ENCODE peak calls at places on chromosome 6, in seven cellular contexts. F, L, P, Q, E, U and I are unnamed samples.

GRCh38 chr6:17458971-17459370 is 65.6 kb downstream of the CAP2 start:
- DNase-seq in U (no peak), P (no peak), F (no peak), L (no peak), Q (no peak), E (no peak), I (no peak)

GRCh38 chr6:121666809-121667208 is 231.4 kb downstream of the GJA1 start:
- DNase-seq in P (no peak), U (no peak), Q (no peak), F (no peak), L (peak), E (peak), I (no peak)

GRCh38 chr6:27593200-27593818 is 120.4 kb upstream of the ZNF184 start:
- DNase-seq in Q (no peak), L (no peak), U (no peak), P (no peak), E (no peak), F (no peak), I (no peak)

GRCh38 chr6:130885392-130886192 is 58.4 kb downstream of the SMLR1 start:
- DNase-seq in E (peak), Q (peak), F (peak), L (peak), U (no peak), P (peak), I (peak)

GRCh38 chr6:124297507-124297906 is 493.8 kb downstream of the NKAIN2 start:
- DNase-seq in E (no peak), P (no peak), L (no peak), U (no peak), F (no peak), Q (no peak), I (no peak)

GRCh38 chr6:36204068-36204753 is 7.7 kb downstream of the BRPF3 start:
- DNase-seq in E (no peak), F (no peak), U (no peak), L (no peak), Q (peak), P (no peak), I (no peak)

GRCh38 chr6:28220164-28221133 is 4.6 kb upstream of the ZSCAN9 start:
- DNase-seq in F (no peak), L (no peak), P (no peak), E (no peak), U (no peak), Q (no peak), I (no peak)

GRCh38 chr6:156279306-156279969 is 497.7 kb upstream of the ARID1B start:
- DNase-seq in F (no peak), L (no peak), U (no peak), E (no peak), Q (peak), P (no peak), I (no peak)

GRCh38 chr6:29651413-29652197 is 5.3 kb upstream of the MOG start:
- DNase-seq in F (peak), E (peak), L (peak), P (peak), Q (no peak), U (no peak), I (no peak)

GRCh38 chr6:44456070-44456965 is 68.8 kb downstream of the CDC5L start:
- DNase-seq in E (peak), P (peak), F (peak), L (peak), U (no peak), Q (no peak), I (no peak)

GRCh38 chr6:170102038-170102437 is 188.8 kb downstream of the DLL1 start:
- DNase-seq in L (no peak), Q (no peak), F (no peak), U (no peak), P (no peak), E (no peak), I (no peak)

GRCh38 chr6:131954775-131955107 is 3.6 kb upstream of the CCN2 start:
- DNase-seq in F (peak), U (no peak), L (peak), Q (no peak), P (no peak), E (no peak), I (no peak)

GRCh38 chr6:46204880-46205650 is 34.3 kb upstream of the ENPP5 start:
- DNase-seq in E (no peak), Q (no peak), F (no peak), P (no peak), L (no peak), U (no peak), I (no peak)

DNA sequence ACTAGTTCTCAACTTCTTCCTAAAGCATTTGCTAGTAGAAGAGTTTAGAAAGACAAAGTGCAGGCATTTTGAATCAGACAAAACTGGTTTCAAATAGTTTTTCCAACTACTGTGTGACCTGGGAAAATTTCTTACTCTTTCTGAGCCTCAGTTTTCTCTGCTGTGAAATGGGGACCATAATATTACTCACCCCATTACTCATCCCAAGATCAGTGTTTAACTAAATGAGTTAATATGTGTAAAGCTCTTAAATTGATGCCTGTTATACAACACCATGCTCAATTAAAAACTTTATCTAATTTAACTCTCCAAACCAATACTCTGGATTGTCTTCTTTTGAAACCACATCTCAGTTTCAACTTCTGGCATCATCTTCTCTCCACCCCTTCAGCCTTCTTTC is 87.4 kb downstream of the DNAH8 start:
- DNase-seq in L (no peak), P (no peak), Q (no peak), U (no peak), E (no peak), F (no peak), I (no peak)
- TF ChIP-seq SP1 in L (no peak), P (no peak), Q (no peak), U (no peak), E (no peak), F (no peak), I (no peak)

GRCh38 chr6:23140879-23141278 is 571.5 kb downstream of the HDGFL1 start:
- DNase-seq in F (no peak), P (no peak), U (no peak), Q (no peak), L (no peak), E (no peak), I (no peak)
- TF ChIP-seq SP1 in F (no peak), P (no peak), U (no peak), Q (no peak), L (no peak), E (no peak), I (no peak)

GRCh38 chr6:63305278-63305677 is 14.5 kb downstream of the LGSN start:
- DNase-seq in Q (no peak), L (no peak), E (no peak), F (no peak), U (no peak), P (no peak), I (no peak)
- TF ChIP-seq SP1 in Q (no peak), L (no peak), E (no peak), F (no peak), U (no peak), P (no peak), I (no peak)

DNA sequence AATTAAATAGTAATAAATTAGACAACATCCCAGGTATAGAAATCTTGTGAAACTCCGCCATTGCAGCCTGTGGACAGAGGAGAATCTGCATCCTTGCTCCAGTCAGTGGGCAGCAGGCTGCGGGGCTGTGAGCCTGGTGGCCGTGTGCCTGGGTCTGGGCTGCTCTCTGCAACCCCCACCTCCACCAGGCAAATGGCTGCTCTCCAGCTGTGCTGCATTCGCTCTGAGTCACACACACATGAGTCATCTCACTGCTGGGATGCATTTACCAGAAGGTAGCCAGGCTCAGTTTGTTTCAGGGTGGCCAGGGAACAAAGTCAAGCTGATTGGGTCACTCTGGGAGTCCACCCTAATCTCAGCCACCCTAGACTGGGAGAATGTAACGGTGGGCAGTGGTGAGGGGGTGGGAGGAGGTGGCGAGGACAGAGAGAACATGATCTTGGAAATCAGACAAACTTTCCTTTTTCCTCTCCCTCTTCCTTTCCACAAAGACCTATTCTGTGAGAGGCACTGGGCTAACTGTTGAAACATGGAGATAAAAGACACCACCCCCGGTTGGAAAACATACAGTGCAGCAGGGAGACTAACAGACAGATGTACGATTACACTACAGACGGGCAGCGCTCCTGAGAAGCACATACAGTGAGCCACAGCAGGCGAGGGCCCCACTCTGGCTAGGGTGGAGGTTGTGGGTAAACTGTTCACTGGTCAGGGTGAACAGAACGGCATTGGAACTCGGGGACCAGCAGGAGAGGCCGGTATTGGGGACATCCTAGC is 59.2 kb downstream of the TRAM2 start:
- DNase-seq in U (peak), F (peak), Q (no peak), E (peak), L (peak), P (peak), I (peak)
- TF ChIP-seq SP1 in U (peak), F (no peak), Q (no peak), E (peak), L (no peak), P (peak), I (no peak)

GRCh38 chr6:26195376-26195923 is 108.2 kb downstream of the HFE start:
- DNase-seq in L (no peak), P (peak), Q (peak), E (peak), U (no peak), F (peak), I (no peak)

GRCh38 chr6:26197736-26198625 is 110.8 kb downstream of the HFE start:
- DNase-seq in F (peak), P (no peak), L (no peak), U (no peak), E (peak), Q (no peak), I (no peak)

GRCh38 chr6:26194774-26195375 is 107.6 kb downstream of the HFE start:
- DNase-seq in Q (no peak), L (no peak), U (no peak), P (no peak), F (no peak), E (no peak), I (no peak)

GRCh38 chr6:26196846-26197683 is 109.8 kb downstream of the HFE start:
- DNase-seq in E (peak), Q (peak), P (peak), F (peak), L (no peak), U (no peak), I (peak)

DNA sequence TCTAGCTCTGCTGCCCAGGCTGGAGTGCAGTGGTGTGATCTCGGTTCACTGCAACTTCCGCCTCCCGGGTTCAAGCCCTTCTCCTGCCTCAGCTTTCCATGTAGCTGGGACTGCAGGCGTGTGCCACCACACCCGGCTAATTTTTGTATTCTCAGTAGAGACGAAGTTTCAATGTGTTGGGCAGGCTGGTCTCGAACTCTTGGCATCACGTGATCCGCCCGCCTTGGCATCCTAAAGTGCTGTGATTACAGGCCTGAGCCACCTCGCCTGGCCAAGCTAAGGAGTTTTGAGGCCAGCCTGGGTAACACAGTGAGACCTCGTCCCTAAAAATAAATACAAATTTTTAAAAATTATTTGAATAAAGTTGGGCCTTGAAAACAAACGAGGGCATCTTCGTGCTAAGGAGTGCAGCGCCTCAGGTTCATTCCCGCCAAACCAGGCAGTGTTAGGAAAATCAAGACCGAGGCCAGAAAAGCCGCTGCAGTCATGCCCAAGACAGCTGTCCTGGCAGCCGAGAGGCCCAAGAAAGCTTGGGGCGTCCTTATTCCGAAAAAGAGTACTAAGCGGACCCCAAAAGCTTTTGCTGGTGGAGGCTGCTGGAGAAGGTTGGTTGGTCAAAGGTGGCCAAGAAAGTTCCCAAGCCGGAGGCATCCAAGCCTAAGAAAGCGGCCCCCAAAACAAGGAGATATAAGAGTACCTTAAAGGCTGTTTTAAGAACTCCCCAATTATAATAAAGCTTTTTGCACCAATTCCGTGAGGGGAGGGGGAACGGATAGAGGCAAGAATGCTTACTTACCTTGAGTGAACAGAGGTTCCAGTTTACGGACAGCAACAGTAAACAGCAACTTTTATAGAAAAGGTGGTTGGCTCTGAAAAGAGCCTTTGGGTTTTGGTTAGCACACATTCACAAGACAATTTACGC is 109.0 kb downstream of the HFE start:
- DNase-seq in L (no peak), U (no peak), F (peak), P (no peak), E (no peak), Q (no peak), I (no peak)
- TF ChIP-seq SP1 in L (no peak), U (no peak), F (no peak), P (no peak), E (no peak), Q (no peak), I (no peak)

GRCh38 chr6:25369450-25370086 is 90.4 kb downstream of the CARMIL1 start:
- DNase-seq in Q (no peak), L (no peak), F (peak), P (no peak), U (no peak), E (no peak), I (no peak)

GRCh38 chr6:25365159-25365558 is 86.0 kb downstream of the CARMIL1 start:
- DNase-seq in F (no peak), L (no peak), Q (no peak), P (no peak), E (no peak), U (no peak), I (no peak)

GRCh38 chr6:25369043-25369442 is 89.9 kb downstream of the CARMIL1 start:
- DNase-seq in P (no peak), Q (no peak), L (no peak), F (no peak), E (no peak), U (no peak), I (no peak)

GRCh38 chr6:25370175-25371036 is 91.2 kb downstream of the CARMIL1 start:
- DNase-seq in L (no peak), F (no peak), P (no peak), U (no peak), Q (no peak), E (no peak), I (no peak)

DNA sequence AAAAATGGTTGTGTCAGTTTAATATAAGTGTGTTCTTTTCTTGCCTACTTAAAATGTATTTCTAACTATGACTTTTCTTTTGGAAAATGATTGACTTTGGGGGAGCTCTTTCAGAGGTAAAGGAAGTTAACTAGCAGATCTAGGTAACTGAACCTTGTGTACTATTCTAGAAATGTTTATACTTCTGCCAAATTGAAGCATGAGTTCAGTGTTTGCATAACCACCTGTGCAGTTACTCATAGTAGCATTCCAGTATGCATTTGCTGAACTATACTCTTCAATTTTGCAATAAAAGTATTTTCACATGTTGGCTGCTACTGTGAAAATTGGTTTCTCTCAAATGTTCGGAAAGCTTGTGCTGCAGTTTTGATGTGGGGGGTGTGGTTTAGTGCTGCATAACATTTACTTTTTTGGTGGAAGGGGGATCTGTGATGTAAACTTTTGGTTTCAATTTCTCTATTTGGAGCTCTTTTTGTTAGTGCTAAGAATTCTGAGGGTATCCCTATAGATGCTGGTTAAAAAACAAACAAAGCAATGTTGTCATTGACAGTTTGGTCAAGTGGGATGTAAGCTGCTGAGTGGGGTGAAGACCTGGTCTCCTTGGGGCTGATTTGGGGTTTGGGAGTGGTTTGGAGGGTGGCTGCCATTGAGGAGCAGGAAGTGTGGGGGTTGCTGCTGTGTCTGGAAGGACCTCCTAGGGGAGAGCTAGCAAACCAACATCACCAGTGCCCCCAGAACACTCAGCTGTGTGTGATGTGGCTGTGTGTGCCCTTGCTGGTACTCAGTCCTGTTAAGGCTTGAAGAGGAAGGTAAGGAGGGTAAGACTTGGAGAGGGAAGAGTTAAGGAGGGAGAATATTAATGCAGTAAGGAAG is 87.8 kb downstream of the CARMIL1 start:
- DNase-seq in E (no peak), Q (peak), F (no peak), P (no peak), U (no peak), L (no peak), I (no peak)
- TF ChIP-seq SP1 in E (no peak), Q (no peak), F (no peak), P (no peak), U (no peak), L (no peak), I (no peak)